ENCODE peak calls at places on chromosomes 13 and 19, in five cellular contexts. I is neural progenitor cell, S is fibroblast of lung, N is PC-3, Q is hepatocyte. R is an unnamed sample.

GRCh38 chr19:56141416-56141992 is 417 bp downstream of the ZNF444 start:
- DNase-seq in Q (peak; percentile 49), I (peak; percentile 59), N (no peak), S (no peak), R (no peak)

GRCh38 chr13:30730526-30730925 is 4.8 kb upstream of the ALOX5AP start:
- DNase-seq in N (no peak), S (no peak), I (peak; percentile 68), Q (peak; percentile 40), R (peak; percentile 35)

GRCh38 chr19:32265991-32266390 is 79.4 kb upstream of the ZNF507 start:
- DNase-seq in S (no peak), I (peak; percentile 25), Q (no peak), N (no peak), R (no peak)

GRCh38 chr13:95457294-95457693 is 95.2 kb upstream of the CLDN10 start:
- DNase-seq in N (no peak), I (no peak), Q (no peak), S (no peak), R (no peak)

GRCh38 chr19:56253737-56254136 is 18.8 kb upstream of the EDDM13 start:
- DNase-seq in Q (peak; percentile 71), S (peak; percentile 74), I (peak; percentile 56), N (peak; percentile 81), R (no peak)

GRCh38 chr19:1262687-1263123 is 6.4 kb upstream of the CIRBP start:
- DNase-seq in N (no peak), S (no peak), I (peak; percentile 55), Q (no peak), R (no peak)

GRCh38 chr13:110699148-110700145 is 6.5 kb downstream of the CARS2 start:
- DNase-seq in I (no peak), Q (no peak), S (no peak), N (no peak), R (no peak)

GRCh38 chr13:25192936-25193335 is 20.8 kb upstream of the AMER2 start:
- DNase-seq in I (no peak), Q (no peak), N (no peak), S (no peak), R (no peak)

GRCh38 chr19:42282810-42283247 is 13.8 kb downstream of the CIC start:
- DNase-seq in S (no peak), N (no peak), I (no peak), Q (no peak), R (no peak)

GRCh38 chr13:90867336-90867683 is 480.2 kb upstream of the MIR17HG start:
- DNase-seq in N (peak; percentile 86), I (peak; percentile 81), Q (peak; percentile 82), S (peak; percentile 71), R (peak; percentile 76)

GRCh38 chr13:99303863-99304521 is 3.2 kb downstream of the GPR183 start:
- DNase-seq in I (no peak), N (no peak), S (no peak), Q (no peak), R (no peak)

GRCh38 chr13:51040431-51040830 is 70.6 kb downstream of the C13orf42 start:
- DNase-seq in I (no peak), N (no peak), Q (no peak), S (no peak), R (no peak)

GRCh38 chr13:42047561-42048322 is 706 bp upstream of the DGKH start:
- DNase-seq in Q (peak; percentile 61), I (peak; percentile 79), N (peak; percentile 66), S (peak; percentile 73), R (peak; percentile 59)

GRCh38 chr13:94710081-94710809 is 2.1 kb downstream of the SOX21 start:
- DNase-seq in S (no peak), I (peak; percentile 84), N (peak; percentile 37), Q (no peak), R (peak; percentile 34)

DNA sequence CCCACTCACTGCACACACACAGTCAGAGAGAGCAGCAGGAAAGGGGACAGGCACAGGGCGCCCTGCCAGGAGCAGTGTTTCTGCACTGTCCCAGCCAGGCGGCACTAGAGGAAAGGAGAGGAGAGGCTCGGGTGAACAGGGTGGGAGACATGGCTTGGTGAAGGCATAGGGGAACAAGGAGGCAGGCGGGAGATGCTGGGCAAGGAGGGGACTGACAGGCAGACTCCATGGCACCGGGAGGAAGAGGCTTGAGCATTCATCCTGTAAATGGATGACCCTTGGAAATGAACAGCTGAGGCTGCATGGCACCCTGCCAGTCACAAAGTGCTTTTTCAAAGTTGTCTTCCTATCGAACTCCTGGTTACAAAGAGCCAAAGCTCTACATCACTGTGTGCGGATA is 22.5 kb downstream of the MED26 start:
- DNase-seq in I (no peak), Q (no peak), N (no peak), S (no peak), R (no peak)
- H3K4me2 ChIP-seq in I (no peak overlapping the region), Q (no peak overlapping the region), N (no peak overlapping the region), S (no peak overlapping the region), R (no peak overlapping the region)

DNA sequence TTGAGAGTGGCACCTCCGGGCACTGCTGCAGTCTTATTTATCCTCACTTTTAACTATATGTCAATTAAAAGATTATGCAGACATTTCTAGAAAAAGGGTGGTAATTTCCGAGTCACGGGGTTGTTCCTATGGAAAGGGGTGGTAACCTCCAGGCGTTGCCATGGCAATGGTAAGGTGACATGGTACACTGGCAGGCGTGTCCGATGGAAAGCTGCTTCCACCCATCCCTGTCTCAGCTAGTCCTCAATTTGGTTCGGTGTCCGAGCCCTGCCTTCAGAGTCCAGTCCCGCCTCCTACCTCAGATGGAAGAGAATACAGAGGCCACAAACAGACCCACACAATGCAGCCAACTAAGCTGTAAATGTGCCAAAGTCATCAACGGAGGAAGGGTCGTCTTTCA is 72.6 kb upstream of the C13orf46 start:
- DNase-seq in N (no peak), Q (no peak), I (no peak), S (no peak), R (no peak)
- H3K4me2 ChIP-seq in N (no peak overlapping the region), Q (no peak overlapping the region), I (no peak overlapping the region), S (no peak overlapping the region), R (no peak overlapping the region)

GRCh38 chr13:33231339-33231738 is 54.2 kb downstream of the STARD13 start:
- DNase-seq in S (no peak), N (peak; percentile 22), I (no peak), Q (no peak), R (no peak)

GRCh38 chr13:33227927-33228644 is 57.5 kb downstream of the STARD13 start:
- DNase-seq in S (no peak), I (no peak), Q (no peak), N (no peak), R (no peak)

GRCh38 chr13:33229446-33230177 is 55.9 kb downstream of the STARD13 start:
- DNase-seq in S (no peak), Q (no peak), I (peak; percentile 10), N (no peak), R (no peak)

GRCh38 chr13:33230178-33230881 is 55.2 kb downstream of the STARD13 start:
- DNase-seq in Q (no peak), S (peak; percentile 56), N (peak; percentile 63), I (no peak), R (no peak)

GRCh38 chr13:33228645-33229445 is 56.7 kb downstream of the STARD13 start:
- DNase-seq in S (peak; percentile 70), I (peak; percentile 51), N (peak; percentile 57), Q (peak; percentile 53), R (no peak)
- H3K4me2 ChIP-seq in S (peak overlapping the region; percentile 44), I (no peak overlapping the region), N (peak overlapping the region; percentile 29), Q (peak overlapping the region; percentile 24), R (no peak overlapping the region)

GRCh38 chr19:6806488-6806887 is 34.0 kb downstream of the VAV1 start:
- DNase-seq in I (no peak), Q (no peak), N (peak; percentile 51), S (no peak), R (peak; percentile 37)

GRCh38 chr19:6800991-6801396 is 28.5 kb downstream of the VAV1 start:
- DNase-seq in S (no peak), I (no peak), Q (no peak), N (peak; percentile 99), R (peak; percentile 30)

GRCh38 chr19:6802336-6803035 is 30.0 kb downstream of the VAV1 start:
- DNase-seq in I (peak; percentile 7), Q (no peak), S (no peak), N (peak; percentile 24), R (peak; percentile 54)

GRCh38 chr19:6803036-6803404 is 30.5 kb downstream of the VAV1 start:
- DNase-seq in N (no peak), I (no peak), Q (no peak), S (no peak), R (no peak)

GRCh38 chr19:6801397-6802086 is 29.0 kb downstream of the VAV1 start:
- DNase-seq in I (no peak), N (peak; percentile 72), S (no peak), Q (no peak), R (peak; percentile 73)
- H3K4me2 ChIP-seq in I (no peak overlapping the region), N (peak overlapping the region; percentile 79), S (no peak overlapping the region), Q (peak overlapping the region; percentile 70), R (peak overlapping the region; percentile 57)

DNA sequence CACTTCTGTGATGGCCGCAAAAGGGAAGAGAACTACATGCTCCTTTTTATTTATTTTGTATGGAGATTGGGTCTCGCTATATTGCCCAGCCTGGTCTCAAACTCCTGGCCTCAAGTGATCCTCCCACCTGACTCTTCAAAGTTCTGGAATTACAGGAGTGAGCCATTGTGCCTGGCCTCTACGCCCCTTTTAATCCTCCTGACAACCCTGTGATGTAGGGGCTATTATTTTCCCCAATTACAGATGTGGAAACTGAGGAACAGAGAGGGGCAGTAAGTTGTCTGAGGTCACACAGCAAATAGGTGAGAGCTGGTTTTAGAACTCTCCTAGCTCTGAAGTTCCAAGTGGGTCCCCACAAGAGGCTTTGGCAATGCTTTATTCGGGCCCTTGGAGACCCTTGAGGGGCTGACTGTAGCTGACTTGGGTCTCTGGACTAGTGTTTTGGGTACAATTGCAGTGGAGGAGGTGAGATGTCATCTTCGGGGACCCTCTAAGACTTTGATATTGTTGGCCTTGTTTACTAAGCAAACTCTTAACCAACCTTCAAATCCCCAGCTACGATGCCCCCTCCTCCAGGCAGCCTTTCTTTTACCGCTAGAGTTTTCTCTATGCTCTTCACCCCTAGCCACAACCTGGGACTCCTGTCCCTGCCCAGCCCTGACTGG is 11.8 kb downstream of the TJP3 start:
- DNase-seq in S (no peak), Q (no peak), I (no peak), N (no peak), R (no peak)
- H3K4me2 ChIP-seq in S (no peak overlapping the region), Q (peak overlapping the region; percentile 67), I (no peak overlapping the region), N (no peak overlapping the region), R (no peak overlapping the region)

GRCh38 chr19:18232540-18233223 is 6.4 kb upstream of the PDE4C start:
- DNase-seq in I (no peak), Q (peak; percentile 57), N (no peak), S (no peak), R (peak; percentile 88)
- H3K4me2 ChIP-seq in I (peak overlapping the region; percentile 82), Q (peak overlapping the region; percentile 74), N (peak overlapping the region; percentile 66), S (no peak overlapping the region), R (peak overlapping the region; percentile 68)

GRCh38 chr19:47797996-47798903 is 6.1 kb downstream of the TPRX1 start:
- DNase-seq in S (no peak), Q (no peak), N (no peak), I (no peak), R (no peak)

GRCh38 chr19:47796785-47797184 is 7.6 kb downstream of the TPRX1 start:
- DNase-seq in I (no peak), N (no peak), S (no peak), Q (no peak), R (no peak)

GRCh38 chr19:47802521-47803043 is 1.8 kb downstream of the TPRX1 start:
- DNase-seq in S (no peak), N (no peak), I (no peak), Q (no peak), R (no peak)

GRCh38 chr19:47801270-47801669 is 3.1 kb downstream of the TPRX1 start:
- DNase-seq in Q (no peak), I (no peak), N (no peak), S (no peak), R (no peak)

GRCh38 chr19:47798904-47799266 is 5.5 kb downstream of the TPRX1 start:
- DNase-seq in I (no peak), N (no peak), Q (no peak), S (no peak), R (no peak)
- H3K4me2 ChIP-seq in I (no peak overlapping the region), N (no peak overlapping the region), Q (no peak overlapping the region), S (no peak overlapping the region), R (no peak overlapping the region)

R was measured in H9.